ENCODE peak calls at places on chromosomes 12 and 14, in six cellular contexts. V is fibroblast of lung, Q is cardiac fibroblast, A is OCI-LY7, I is foreskin fibroblast, D is ovary. S is an unnamed sample.

GRCh38 chr12:46773537-46773936 is 52.3 kb downstream of the SLC38A4 start:
- DNase-seq in A (no peak), I (no peak), V (peak), D (no peak), Q (no peak), S (no peak)

GRCh38 chr12:110778801-110779577 is 36.3 kb upstream of the PPP1CC start:
- DNase-seq in Q (no peak), D (no peak), A (peak), V (no peak), I (no peak), S (no peak)

GRCh38 chr12:124904306-124905098 is 9.9 kb downstream of the UBC start:
- DNase-seq in I (peak), A (no peak), V (peak), D (peak), Q (peak), S (peak)

GRCh38 chr14:59294662-59294992 is 106.2 kb downstream of the DAAM1 start:
- DNase-seq in Q (peak), D (no peak), A (no peak), V (peak), I (no peak), S (no peak)

GRCh38 chr12:112778400-112778799 is 13.1 kb upstream of the RPH3A start:
- DNase-seq in A (no peak), Q (no peak), D (no peak), I (no peak), V (no peak), S (no peak)

GRCh38 chr12:5102806-5103205 is 59.1 kb downstream of the KCNA5 start:
- DNase-seq in D (no peak), I (no peak), V (no peak), Q (no peak), A (no peak), S (no peak)

GRCh38 chr12:132596016-132596415 is 14.4 kb downstream of the LRCOL1 start:
- DNase-seq in Q (peak), V (peak), I (peak), A (no peak), D (no peak), S (no peak)

GRCh38 chr12:52200086-52200782 is 8.4 kb upstream of the KRT80 start:
- DNase-seq in V (no peak), A (no peak), D (peak), Q (no peak), I (no peak), S (no peak)

GRCh38 chr12:109817627-109818231 is 15.5 kb downstream of the TRPV4 start:
- DNase-seq in A (no peak), I (no peak), Q (no peak), V (no peak), D (no peak), S (no peak)

GRCh38 chr14:59585891-59586554 is 9.4 kb upstream of the CCDC175 start:
- DNase-seq in A (no peak), Q (peak), I (peak), D (no peak), V (peak), S (peak)

GRCh38 chr12:101889216-101889752 is 11.9 kb downstream of the DRAM1 start:
- DNase-seq in V (no peak), I (no peak), A (no peak), Q (no peak), D (no peak), S (no peak)

GRCh38 chr14:91315844-91316267 is 71.4 kb upstream of the GPR68 start:
- DNase-seq in I (no peak), Q (no peak), V (no peak), A (peak), D (no peak), S (no peak)

GRCh38 chr12:117447665-117448366 is 86.4 kb upstream of the NOS1 start:
- DNase-seq in V (no peak), Q (no peak), I (no peak), D (no peak), A (no peak), S (no peak)

GRCh38 chr14:21543426-21544350 is 17.5 kb upstream of the SALL2 start:
- DNase-seq in A (peak), D (no peak), V (no peak), Q (no peak), I (no peak), S (no peak)

GRCh38 chr14:22552001-22552826 is 36.8 kb downstream of the DAD1 start:
- DNase-seq in I (no peak), Q (no peak), V (no peak), A (no peak), D (no peak), S (no peak)
- H3K4me3 ChIP-seq in I (no peak), Q (no peak), V (no peak), A (no peak), D (no peak), S (no peak)

DNA sequence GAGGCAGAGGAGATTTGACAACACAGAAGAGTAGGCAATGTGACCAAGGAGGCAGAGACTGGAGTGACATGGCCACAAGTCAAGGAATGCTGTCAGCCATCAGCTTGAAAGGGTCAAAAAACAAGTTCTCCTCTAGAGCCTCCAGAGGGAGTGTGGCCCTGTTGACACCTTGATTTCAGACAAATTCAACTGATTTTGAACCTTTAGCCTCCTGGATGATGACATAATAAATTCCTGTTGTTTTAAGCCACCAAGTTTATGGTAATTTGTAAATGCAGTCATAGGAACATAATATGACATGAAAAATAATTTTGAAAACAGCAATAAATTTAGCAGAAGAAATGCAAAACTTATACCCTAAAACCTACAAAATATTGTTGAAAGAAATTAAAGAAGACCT is 8.5 kb upstream of the NGDN start:
- DNase-seq in Q (no peak), D (no peak), A (no peak), I (no peak), V (no peak), S (no peak)
- TF ChIP-seq CTCF in Q (no peak), D (no peak), A (no peak), I (no peak), V (no peak), S (no peak)

GRCh38 chr12:586318-587071 is 76.8 kb downstream of the NINJ2 start:
- DNase-seq in V (no peak), Q (no peak), A (no peak), I (no peak), D (no peak), S (no peak)
- H3K4me3 ChIP-seq in V (no peak), Q (no peak), A (no peak), I (no peak), D (no peak), S (no peak)

DNA sequence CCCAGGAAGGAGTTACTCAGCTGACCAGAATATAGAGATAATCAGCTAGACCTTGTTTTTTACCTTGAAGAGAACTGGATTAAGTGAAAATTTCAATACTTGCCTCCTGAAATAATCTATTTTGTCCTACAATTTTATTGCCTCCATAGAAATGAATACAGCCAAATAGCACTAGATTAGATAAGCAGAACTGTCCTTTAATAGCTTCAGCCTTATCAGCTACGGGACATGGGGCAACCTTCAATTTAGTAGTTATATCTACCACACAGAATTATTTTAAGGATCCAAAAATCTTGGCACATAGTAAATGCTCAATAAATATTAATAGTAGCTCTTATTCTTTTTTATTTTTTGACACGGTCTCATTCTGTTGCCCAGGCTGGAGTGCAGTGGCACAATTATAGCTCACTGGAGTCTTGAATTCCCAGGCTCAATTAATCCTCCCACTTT is 67.2 kb upstream of the PLEKHG3 start:
- DNase-seq in D (no peak), V (no peak), A (no peak), Q (no peak), I (no peak), S (no peak)
- TF ChIP-seq CTCF in D (no peak), V (no peak), A (peak), Q (no peak), I (no peak), S (no peak)

GRCh38 chr14:96497586-96497985 is 4.6 kb upstream of the PAPOLA start:
- DNase-seq in Q (no peak), D (no peak), I (no peak), V (no peak), A (no peak), S (no peak)
- H3K4me3 ChIP-seq in Q (no peak), D (no peak), I (no peak), V (no peak), A (no peak), S (no peak)

GRCh38 chr12:8970432-8970831 is 18.9 kb upstream of the KLRG1 start:
- DNase-seq in I (no peak), V (no peak), Q (no peak), A (no peak), D (no peak), S (no peak)
- TF ChIP-seq CTCF in I (no peak), V (no peak), Q (no peak), A (no peak), D (no peak), S (no peak)

DNA sequence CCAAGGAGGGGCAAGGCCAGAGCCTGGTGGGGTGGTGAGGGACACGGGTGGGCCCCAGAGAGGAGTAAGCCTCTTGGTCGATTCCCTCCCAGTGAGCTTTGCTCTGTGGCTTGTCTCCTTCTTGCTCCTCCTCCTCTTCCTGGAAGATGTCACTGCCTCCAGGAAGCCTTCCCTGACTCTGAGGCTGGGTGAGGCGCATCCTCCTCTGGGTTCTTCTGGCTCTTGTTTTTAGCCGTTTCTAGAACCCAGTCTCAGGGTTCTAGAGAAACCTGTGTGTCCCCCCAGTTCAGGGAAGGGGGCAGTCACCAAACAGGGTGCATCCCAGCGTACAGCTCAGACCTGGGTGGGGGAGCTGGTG is 12.6 kb downstream of the KIF26A start:
- DNase-seq in D (no peak), A (no peak), V (no peak), Q (no peak), I (no peak), S (no peak)
- H3K4me3 ChIP-seq in D (no peak), A (no peak), V (no peak), Q (no peak), I (no peak), S (no peak)

GRCh38 chr12:14111230-14111865 is 129.9 kb upstream of the GRIN2B start:
- DNase-seq in I (no peak), V (no peak), A (peak), D (no peak), Q (no peak), S (no peak)
- TF ChIP-seq CTCF in I (no peak), V (no peak), A (peak), D (no peak), Q (no peak), S (no peak)

S was measured in retinal pigment epithelial cell.